ENCODE peak calls at places on chromosome 13, in eight cellular contexts. X is DND-41; C is body of pancreas; W is lower lobe of right lung; R is upper lobe of left lung; S is naive thymus-derived CD4-positive, alpha-beta T cell; T is adrenal gland; Z is colonic mucosa. O is an unnamed sample. For H3K4me1, the result is how much of the 10 kb centered on the place peaks cover.

GRCh38 chr13:98582947-98583346 is 6.0 kb upstream of the STK24 start:
- DNase-seq in X (no peak), C (no peak), S (no peak), Z (no peak), R (no peak), T (no peak), W (no peak), O (no peak)

GRCh38 chr13:46490129-46490528 is 62.8 kb upstream of the LRCH1 start:
- DNase-seq in R (no peak), T (no peak), S (no peak), Z (no peak), X (no peak), W (no peak), C (no peak), O (no peak)

GRCh38 chr13:44437356-44438233 is 64.0 kb downstream of the SERP2 start:
- DNase-seq in C (no peak), S (peak), Z (no peak), X (no peak), R (no peak), T (no peak), W (no peak), O (no peak)

GRCh38 chr13:36965767-36966166 is 33.4 kb downstream of the ALG5 start:
- DNase-seq in X (no peak), C (no peak), W (no peak), R (no peak), Z (no peak), T (no peak), S (no peak), O (no peak)

GRCh38 chr13:54078271-54078670 is 1049.7 kb downstream of the OLFM4 start:
- DNase-seq in S (no peak), W (no peak), C (no peak), T (no peak), X (no peak), R (no peak), Z (no peak), O (no peak)

GRCh38 chr13:50366488-50367174 is 351.4 kb downstream of the KCNRG start:
- DNase-seq in W (no peak), C (no peak), S (no peak), T (no peak), X (no peak), Z (no peak), R (no peak), O (no peak)

GRCh38 chr13:97911311-97912138 is 42.0 kb upstream of the IPO5 start:
- DNase-seq in X (peak), C (peak), Z (no peak), R (no peak), W (no peak), T (peak), S (no peak), O (peak)

GRCh38 chr13:109180905-109181425 is 551.6 kb downstream of the MYO16 start:
- DNase-seq in Z (no peak), S (no peak), W (no peak), C (no peak), X (no peak), R (no peak), T (no peak), O (no peak)

GRCh38 chr13:72643339-72643989 is 84.0 kb downstream of the MZT1 start:
- DNase-seq in W (peak), Z (peak), X (peak), S (no peak), R (no peak), T (peak), C (peak), O (peak)

GRCh38 chr13:108915095-108915633 is 285.8 kb downstream of the MYO16 start:
- DNase-seq in W (no peak), X (no peak), Z (no peak), T (peak), S (no peak), C (peak), R (no peak), O (no peak)

GRCh38 chr13:72244788-72245187 is 377.8 kb upstream of the DACH1 start:
- DNase-seq in W (no peak), Z (no peak), C (no peak), T (no peak), R (no peak), S (no peak), X (no peak), O (no peak)

GRCh38 chr13:50230365-50230978 is 215.2 kb downstream of the KCNRG start:
- DNase-seq in S (no peak), R (no peak), W (no peak), Z (no peak), C (no peak), X (no peak), T (no peak), O (no peak)

GRCh38 chr13:44842158-44842557 is 147.1 kb downstream of the NUFIP1 start:
- DNase-seq in R (no peak), X (no peak), C (no peak), Z (no peak), T (no peak), W (no peak), S (no peak), O (no peak)

GRCh38 chr13:74794147-74794546 is 659.9 kb upstream of the KLF12 start:
- DNase-seq in S (no peak), R (no peak), W (no peak), T (no peak), X (peak), Z (no peak), C (no peak), O (no peak)

GRCh38 chr13:85148009-85148408 is 651.2 kb downstream of the SLITRK6 start:
- DNase-seq in Z (no peak), T (peak), X (no peak), W (no peak), S (no peak), C (no peak), R (no peak), O (no peak)

GRCh38 chr13:28159057-28159456 is 20.7 kb downstream of the PAN3 start:
- DNase-seq in Z (no peak), X (no peak), S (no peak), C (no peak), W (no peak), R (no peak), T (no peak), O (no peak)

GRCh38 chr13:28094311-28094710 is 6.1 kb downstream of the FLT3 start:
- DNase-seq in W (no peak), C (no peak), Z (no peak), X (no peak), T (no peak), R (no peak), S (no peak), O (no peak)

GRCh38 chr13:53941588-53942190 is 913.1 kb downstream of the OLFM4 start:
- DNase-seq in C (no peak), R (no peak), X (no peak), S (no peak), Z (no peak), T (no peak), W (no peak), O (no peak)

GRCh38 chr13:88887045-88887662 is 1216.0 kb downstream of the SLITRK5 start:
- DNase-seq in C (no peak), S (no peak), W (no peak), X (no peak), Z (no peak), R (no peak), T (no peak), O (no peak)

GRCh38 chr13:113065406-113066141 is 40.0 kb upstream of the F7 start:
- DNase-seq in Z (no peak), C (no peak), W (no peak), R (peak), S (no peak), T (no peak), X (no peak), O (no peak)

GRCh38 chr13:62625214-62625613 is 1209.6 kb upstream of the PCDH20 start:
- DNase-seq in W (no peak), Z (no peak), S (no peak), T (no peak), X (no peak), C (no peak), R (peak), O (no peak)

GRCh38 chr13:76048126-76048525 is 412.0 kb downstream of the LMO7 start:
- DNase-seq in C (no peak), S (no peak), T (no peak), R (no peak), Z (no peak), W (no peak), X (no peak), O (no peak)

GRCh38 chr13:80430561-80430960 is 89.6 kb upstream of the SPRY2 start:
- DNase-seq in S (no peak), X (no peak), C (no peak), T (no peak), R (no peak), Z (no peak), W (no peak), O (no peak)

GRCh38 chr13:40130871-40131636 is 475.6 kb downstream of the COG6 start:
- DNase-seq in X (no peak), T (peak), Z (no peak), S (no peak), C (no peak), W (no peak), R (no peak), O (no peak)

GRCh38 chr13:44197791-44198770 is 175.5 kb upstream of the SERP2 start:
- DNase-seq in X (no peak), T (no peak), S (no peak), C (no peak), W (no peak), R (no peak), Z (no peak), O (no peak)

GRCh38 chr13:33015275-33015674 is 948 bp upstream of the KL start:
- DNase-seq in R (no peak), C (no peak), Z (no peak), S (no peak), X (no peak), W (no peak), T (no peak), O (no peak)
- H3K4me3 ChIP-seq in R (no peak), C (no peak), Z (no peak), S (no peak), X (no peak), W (peak), T (no peak), O (no peak)

GRCh38 chr13:110236431-110236830 is 70.5 kb downstream of the COL4A1 start:
- DNase-seq in R (no peak), W (no peak), S (no peak), Z (no peak), X (no peak), T (no peak), C (no peak), O (no peak)
- H3K4me1 ChIP-seq in R (under half), W (under half), S (under half), Z (under half), X (under half), T (under half), C (under half), O (under half)

DNA sequence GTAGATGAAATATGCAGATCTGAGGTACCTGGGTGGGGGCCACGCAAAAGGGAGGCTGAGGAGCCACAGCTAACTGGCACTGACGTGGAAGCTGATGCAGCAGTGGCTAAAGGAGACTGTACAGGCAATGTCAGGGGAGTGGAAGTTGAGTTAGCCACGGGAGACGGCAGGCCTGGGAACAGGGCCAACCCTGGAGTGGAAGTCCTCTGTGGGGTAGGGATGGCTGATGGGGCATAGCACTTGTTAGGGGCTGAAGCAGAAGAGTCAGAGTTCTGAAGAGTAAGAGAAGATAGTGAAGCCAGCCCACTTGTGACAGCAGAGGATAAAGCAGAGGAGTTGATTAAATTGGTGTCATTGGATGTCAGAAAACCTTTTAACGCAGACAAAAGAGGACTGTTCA is 22.8 kb upstream of the STOML3 start:
- DNase-seq in T (no peak), R (no peak), S (no peak), Z (no peak), W (no peak), X (no peak), C (no peak), O (no peak)
- H3K4me3 ChIP-seq in T (no peak), R (no peak), S (no peak), Z (no peak), W (no peak), X (no peak), C (no peak), O (no peak)

GRCh38 chr13:111212517-111212873 is 97.4 kb downstream of the ARHGEF7 start:
- DNase-seq in R (no peak), C (no peak), T (no peak), X (no peak), W (no peak), S (no peak), Z (no peak), O (no peak)

GRCh38 chr13:111210488-111210887 is 95.4 kb downstream of the ARHGEF7 start:
- DNase-seq in C (peak), X (no peak), S (no peak), Z (no peak), W (peak), T (no peak), R (no peak), O (no peak)

GRCh38 chr13:111210082-111210481 is 95.0 kb downstream of the ARHGEF7 start:
- DNase-seq in W (no peak), Z (no peak), X (no peak), S (no peak), R (no peak), T (no peak), C (no peak), O (no peak)

GRCh38 chr13:111210945-111211469 is 95.9 kb downstream of the ARHGEF7 start:
- DNase-seq in C (no peak), W (no peak), S (no peak), Z (no peak), X (no peak), T (no peak), R (no peak), O (no peak)

GRCh38 chr13:111211789-111212516 is 96.8 kb downstream of the ARHGEF7 start:
- DNase-seq in R (no peak), S (no peak), X (no peak), Z (no peak), C (no peak), W (no peak), T (no peak), O (no peak)
- H3K4me1 ChIP-seq in R (under half), S (under half), X (under half), Z (under half), C (under half), W (half or more), T (under half), O (under half)

GRCh38 chr13:77698211-77699058 is 948 bp downstream of the SLAIN1 start:
- DNase-seq in S (peak), Z (peak), C (peak), R (peak), T (peak), X (peak), W (peak), O (peak)

GRCh38 chr13:77696863-77697207 is 652 bp upstream of the SLAIN1 start:
- DNase-seq in S (no peak), Z (no peak), X (no peak), R (no peak), W (no peak), C (no peak), T (no peak), O (no peak)

GRCh38 chr13:77701305-77701704 is 3.8 kb downstream of the SLAIN1 start:
- DNase-seq in Z (no peak), S (no peak), T (no peak), R (no peak), W (no peak), X (no peak), C (no peak), O (no peak)

GRCh38 chr13:77697208-77698103 is at the start of gene SLAIN1:
- DNase-seq in S (peak), W (peak), R (peak), X (peak), Z (peak), C (peak), T (peak), O (peak)

GRCh38 chr13:77699059-77699680 is 1.7 kb downstream of the SLAIN1 start:
- DNase-seq in R (no peak), T (no peak), S (no peak), W (no peak), Z (no peak), C (no peak), X (no peak), O (no peak)
- H3K4me3 ChIP-seq in R (peak), T (peak), S (peak), W (peak), Z (peak), C (peak), X (peak), O (peak)

GRCh38 chr13:51635137-51635878 is 51.0 kb downstream of the WDFY2 start:
- DNase-seq in S (peak), R (no peak), C (no peak), Z (no peak), T (no peak), X (no peak), W (no peak), O (no peak)
- H3K4me1 ChIP-seq in S (under half), R (under half), C (half or more), Z (under half), T (under half), X (under half), W (under half), O (under half)

DNA sequence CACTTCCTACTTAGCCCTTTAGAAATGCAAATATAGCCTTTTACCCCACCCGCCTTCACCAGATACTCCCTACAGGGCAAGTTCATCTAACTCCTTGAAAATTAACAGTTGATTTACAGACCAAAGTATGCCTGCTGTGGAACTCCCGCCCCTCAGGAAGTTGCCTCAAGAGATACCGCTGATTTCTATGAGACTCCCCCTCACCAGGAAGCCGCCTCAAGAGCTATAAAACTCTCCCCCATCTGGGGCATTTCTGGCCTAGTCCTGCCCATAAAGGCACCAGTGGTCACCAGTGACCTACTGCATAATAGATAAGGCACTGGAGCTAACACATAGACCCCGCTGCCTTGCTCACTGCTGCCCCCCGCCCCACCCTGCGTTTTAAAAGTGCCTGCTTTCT is 201.7 kb upstream of the UBL3 start:
- DNase-seq in C (no peak), R (no peak), X (no peak), S (no peak), Z (no peak), T (no peak), W (no peak), O (no peak)
- H3K4me3 ChIP-seq in C (no peak), R (no peak), X (no peak), S (no peak), Z (no peak), T (no peak), W (no peak), O (no peak)

O was measured in mucosa of descending colon.